ENCODE peak calls at places on chromosomes 7 and 10, in six cellular contexts. T, Z, M, R, Q and H are unnamed samples.

GRCh38 chr10:28661035-28661434 is 16.3 kb upstream of the BAMBI start:
- DNase-seq in Z (no peak), T (no peak), R (no peak), Q (no peak), M (no peak), H (no peak)

GRCh38 chr7:47520408-47520807 is 61.5 kb downstream of the TNS3 start:
- DNase-seq in M (no peak), R (peak), T (no peak), Z (no peak), Q (peak), H (no peak)

GRCh38 chr7:24129597-24129996 is 154.4 kb upstream of the NPY start:
- DNase-seq in T (no peak), Z (no peak), Q (no peak), M (no peak), R (no peak), H (no peak)

GRCh38 chr10:62059424-62059913 is 158.0 kb downstream of the ARID5B start:
- DNase-seq in R (no peak), M (no peak), Z (no peak), Q (no peak), T (no peak), H (no peak)

GRCh38 chr10:14114791-14115190 is 215.9 kb downstream of the FRMD4A start:
- DNase-seq in R (no peak), Q (no peak), Z (no peak), M (no peak), T (no peak), H (no peak)

GRCh38 chr7:128425851-128426250 is 16.1 kb upstream of the IMPDH1 start:
- DNase-seq in R (peak), M (peak), Q (peak), Z (peak), T (peak), H (no peak)

GRCh38 chr10:63466168-63466935 is 575 bp upstream of the JMJD1C start:
- DNase-seq in Q (peak), T (peak), Z (peak), M (peak), R (peak), H (peak)

GRCh38 chr7:54860003-54860775 is 101.2 kb upstream of the SEC61G start:
- DNase-seq in Z (no peak), M (no peak), R (no peak), Q (no peak), T (no peak), H (no peak)

GRCh38 chr10:7085913-7086589 is 324.8 kb downstream of the SFMBT2 start:
- DNase-seq in T (peak), R (peak), Z (no peak), Q (no peak), M (no peak), H (no peak)

GRCh38 chr10:27446091-27446918 is 57.8 kb upstream of the RAB18 start:
- DNase-seq in Q (no peak), R (no peak), M (no peak), Z (no peak), T (peak), H (no peak)

GRCh38 chr7:3431306-3431705 is 130.3 kb downstream of the SDK1 start:
- DNase-seq in R (no peak), M (no peak), T (no peak), Z (no peak), Q (no peak), H (no peak)

GRCh38 chr7:151251926-151252835 is 3.7 kb upstream of the SMARCD3 start:
- DNase-seq in R (peak), Q (peak), T (no peak), M (peak), Z (peak), H (no peak)

GRCh38 chr10:51876528-51876927 is 177.1 kb upstream of the CSTF2T start:
- DNase-seq in Z (no peak), R (no peak), M (no peak), Q (no peak), T (no peak), H (no peak)

GRCh38 chr7:132544025-132544424 is 32.2 kb downstream of the PLXNA4 start:
- DNase-seq in R (no peak), Q (no peak), T (no peak), M (no peak), Z (no peak), H (no peak)

GRCh38 chr10:74213571-74214162 is 62.6 kb downstream of the ADK start:
- DNase-seq in M (no peak), Z (no peak), T (peak), Q (peak), R (peak), H (no peak)

GRCh38 chr7:84658286-84658685 is 463.7 kb upstream of the SEMA3A start:
- DNase-seq in M (no peak), Q (no peak), R (no peak), T (no peak), Z (no peak), H (no peak)

GRCh38 chr7:114606100-114606499 is 191.5 kb downstream of the FOXP2 start:
- DNase-seq in Z (no peak), Q (no peak), M (no peak), T (no peak), R (no peak), H (no peak)

GRCh38 chr7:1717095-1717483 is 47.0 kb downstream of the ELFN1 start:
- DNase-seq in Q (no peak), M (no peak), R (no peak), Z (no peak), T (no peak), H (no peak)

GRCh38 chr7:141617280-141617679 is 66.1 kb downstream of the AGK start:
- DNase-seq in R (no peak), Z (no peak), T (no peak), M (no peak), Q (no peak), H (no peak)

GRCh38 chr7:151704969-151705743 is 171.8 kb downstream of the PRKAG2 start:
- DNase-seq in M (no peak), R (no peak), T (no peak), Z (no peak), Q (no peak), H (no peak)

GRCh38 chr10:130137077-130137448 is 872 bp downstream of the GLRX3 start:
- DNase-seq in Z (no peak), T (peak), M (no peak), R (peak), Q (no peak), H (no peak)

GRCh38 chr7:15889501-15889900 is 203.0 kb upstream of the MEOX2 start:
- DNase-seq in T (peak), Z (no peak), Q (no peak), R (peak), M (no peak), H (no peak)
- TF ChIP-seq CTCF in T (peak), Z (no peak), Q (peak), R (peak), M (no peak), H (peak)

GRCh38 chr7:48841750-48842149 is 82.6 kb upstream of the CDC14C start:
- DNase-seq in Z (no peak), M (no peak), R (no peak), T (no peak), Q (no peak), H (no peak)
- TF ChIP-seq POLR2A in Z (no peak), M (no peak), R (no peak), T (no peak), Q (no peak), H (no peak)

GRCh38 chr7:98400538-98401427 is at the start of gene BAIAP2L1:
- DNase-seq in Q (peak), M (peak), T (peak), R (peak), Z (peak), H (peak)
- TF ChIP-seq CTCF in Q (peak), M (peak), T (peak), R (peak), Z (peak), H (no peak)

DNA sequence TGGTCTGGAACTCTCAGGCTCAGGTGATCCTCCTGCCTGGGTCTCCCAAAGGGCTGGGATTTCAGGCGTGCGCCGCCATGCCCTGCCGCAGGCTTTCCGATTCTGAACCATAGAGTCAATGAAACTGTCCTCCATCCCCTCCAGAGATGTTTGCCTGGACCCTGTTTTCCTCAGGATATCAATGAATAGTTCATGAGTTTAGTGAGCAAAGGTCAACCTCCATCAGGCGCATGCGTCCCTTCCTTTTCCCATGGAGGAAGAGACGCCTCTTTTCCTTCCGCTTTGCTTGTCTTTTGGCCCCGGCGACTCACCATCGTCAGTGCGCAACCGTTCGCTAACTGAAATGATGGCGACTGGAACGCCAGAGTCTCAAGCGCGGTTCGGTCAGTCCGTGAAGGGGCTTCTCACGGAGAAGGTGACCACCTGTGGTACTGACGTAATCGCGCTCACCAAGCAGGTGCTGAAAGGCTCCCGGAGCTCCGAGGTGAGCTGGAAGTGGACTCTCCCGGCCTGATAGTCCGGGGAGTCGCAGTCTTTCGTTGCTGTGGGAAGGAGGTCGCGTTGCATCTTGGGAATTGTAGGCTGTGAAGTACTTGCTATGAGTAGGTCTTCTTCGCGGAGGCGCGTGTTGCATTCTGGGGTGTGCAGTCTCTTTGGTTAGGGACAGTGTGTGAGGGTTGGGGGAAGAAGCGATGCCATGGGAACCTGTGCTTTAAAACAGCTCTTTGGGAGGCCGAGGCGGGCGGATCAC is at the start of gene BORCS7:
- DNase-seq in M (peak), Q (peak), T (peak), R (peak), Z (peak), H (peak)
- TF ChIP-seq POLR2A in M (no peak), Q (peak), T (peak), R (peak), Z (peak), H (peak)

GRCh38 chr10:110679633-110680472 is 35.7 kb downstream of the RBM20 start:
- DNase-seq in Z (no peak), R (no peak), T (no peak), M (no peak), Q (no peak), H (no peak)

GRCh38 chr10:110682348-110682747 is 38.2 kb downstream of the RBM20 start:
- DNase-seq in Z (no peak), Q (no peak), R (no peak), M (no peak), T (no peak), H (no peak)

GRCh38 chr10:110684800-110685446 is 40.8 kb downstream of the RBM20 start:
- DNase-seq in M (no peak), Q (no peak), R (no peak), Z (no peak), T (no peak), H (no peak)

GRCh38 chr10:110680473-110681020 is 36.4 kb downstream of the RBM20 start:
- DNase-seq in R (no peak), T (no peak), Q (no peak), Z (no peak), M (no peak), H (no peak)

GRCh38 chr10:110681023-110681681 is 37.0 kb downstream of the RBM20 start:
- DNase-seq in Z (peak), M (peak), Q (peak), T (peak), R (peak), H (no peak)
- TF ChIP-seq CTCF in Z (peak), M (peak), Q (no peak), T (peak), R (no peak), H (no peak)

GRCh38 chr7:102424129-102424551 is 9.2 kb upstream of the ORAI2 start:
- DNase-seq in M (no peak), Q (no peak), Z (no peak), T (no peak), R (no peak), H (no peak)

GRCh38 chr7:102421706-102422105 is 11.7 kb upstream of the ORAI2 start:
- DNase-seq in T (no peak), R (no peak), Q (no peak), M (no peak), Z (no peak), H (no peak)

GRCh38 chr7:102426268-102427031 is 6.9 kb upstream of the ORAI2 start:
- DNase-seq in M (no peak), Z (no peak), R (no peak), Q (peak), T (no peak), H (no peak)

GRCh38 chr7:102425639-102426267 is 7.6 kb upstream of the ORAI2 start:
- DNase-seq in T (no peak), M (peak), Z (no peak), R (no peak), Q (peak), H (no peak)

DNA sequence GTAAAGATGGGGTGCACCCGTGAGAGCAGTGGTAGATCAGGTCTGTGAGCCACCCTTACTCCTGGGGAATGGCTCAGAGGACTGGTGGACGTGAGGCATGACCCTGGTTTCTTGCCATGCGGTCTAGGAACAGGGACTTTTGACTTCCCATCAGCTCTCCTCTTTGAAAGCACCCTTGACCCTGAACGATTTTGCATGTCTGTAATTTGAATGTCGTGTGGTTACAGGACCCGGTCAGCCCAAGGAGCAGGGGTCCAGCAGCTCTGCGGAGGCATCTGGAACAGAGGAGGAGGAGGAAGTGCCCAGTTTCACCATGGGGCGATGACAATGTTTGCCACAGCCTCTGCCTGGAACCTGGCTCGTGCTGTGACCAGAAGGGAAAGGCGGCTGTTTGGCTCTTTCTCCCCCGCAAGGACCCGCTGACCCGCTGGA is 8.6 kb upstream of the ORAI2 start:
- DNase-seq in R (no peak), Z (no peak), T (no peak), M (no peak), Q (peak), H (no peak)
- TF ChIP-seq POLR2A in R (no peak), Z (no peak), T (no peak), M (no peak), Q (no peak), H (no peak)

GRCh38 chr7:158861936-158862704 is 5.8 kb downstream of the DYNC2I1 start:
- DNase-seq in T (no peak), Z (no peak), Q (no peak), M (no peak), R (no peak), H (no peak)
- TF ChIP-seq CTCF in T (no peak), Z (no peak), Q (no peak), M (no peak), R (no peak), H (no peak)